ENCODE peak calls at places on chromosome 18, in ten cellular contexts. One of them, this sample, is unnamed.

GRCh38 chr18:21257383-21257782 is 15.4 kb downstream of the GREB1L start:
- DNase-seq in mesothelial cell of epicardium: no peak
- DNase-seq in PC-9: no peak
- DNase-seq in pancreas: no peak
- DNase-seq in mammary epithelial cell: no peak
- DNase-seq in kidney epithelial cell: no peak
- DNase-seq in fibroblast of pulmonary artery: peak
- DNase-seq in A549: peak
- DNase-seq in lower leg skin: no peak
- DNase-seq in transverse colon: no peak
- DNase-seq in this sample: no peak

GRCh38 chr18:79451237-79452125 is 55.8 kb downstream of the NFATC1 start:
- DNase-seq in mesothelial cell of epicardium: no peak
- DNase-seq in PC-9: no peak
- DNase-seq in pancreas: no peak
- DNase-seq in mammary epithelial cell: no peak
- DNase-seq in kidney epithelial cell: no peak
- DNase-seq in fibroblast of pulmonary artery: no peak
- DNase-seq in A549: no peak
- DNase-seq in lower leg skin: no peak
- DNase-seq in transverse colon: no peak
- DNase-seq in this sample: no peak

GRCh38 chr18:50861617-50862016 is 17.3 kb upstream of the ME2 start:
- DNase-seq in mesothelial cell of epicardium: no peak
- DNase-seq in PC-9: no peak
- DNase-seq in pancreas: no peak
- DNase-seq in mammary epithelial cell: no peak
- DNase-seq in kidney epithelial cell: no peak
- DNase-seq in fibroblast of pulmonary artery: no peak
- DNase-seq in A549: no peak
- DNase-seq in lower leg skin: no peak
- DNase-seq in transverse colon: no peak
- DNase-seq in this sample: no peak

GRCh38 chr18:49725809-49726514 is 87.4 kb downstream of the ACAA2 start:
- DNase-seq in mesothelial cell of epicardium: peak
- DNase-seq in PC-9: peak
- DNase-seq in pancreas: peak
- DNase-seq in mammary epithelial cell: peak
- DNase-seq in kidney epithelial cell: peak
- DNase-seq in fibroblast of pulmonary artery: peak
- DNase-seq in A549: peak
- DNase-seq in lower leg skin: peak
- DNase-seq in transverse colon: peak
- DNase-seq in this sample: no peak

GRCh38 chr18:10768221-10768620 is 242.4 kb downstream of the NAPG start:
- DNase-seq in mesothelial cell of epicardium: no peak
- DNase-seq in PC-9: no peak
- DNase-seq in pancreas: no peak
- DNase-seq in mammary epithelial cell: no peak
- DNase-seq in kidney epithelial cell: no peak
- DNase-seq in fibroblast of pulmonary artery: no peak
- DNase-seq in A549: no peak
- DNase-seq in lower leg skin: no peak
- DNase-seq in transverse colon: no peak
- DNase-seq in this sample: no peak

GRCh38 chr18:70172225-70172624 is 33.3 kb downstream of the RTTN start:
- DNase-seq in mesothelial cell of epicardium: no peak
- DNase-seq in PC-9: no peak
- DNase-seq in pancreas: no peak
- DNase-seq in mammary epithelial cell: no peak
- DNase-seq in kidney epithelial cell: no peak
- DNase-seq in fibroblast of pulmonary artery: peak
- DNase-seq in A549: peak
- DNase-seq in lower leg skin: no peak
- DNase-seq in transverse colon: no peak
- DNase-seq in this sample: no peak

GRCh38 chr18:70036771-70037452 is 89.2 kb upstream of the CD226 start:
- DNase-seq in mesothelial cell of epicardium: no peak
- DNase-seq in PC-9: no peak
- DNase-seq in pancreas: no peak
- DNase-seq in mammary epithelial cell: no peak
- DNase-seq in kidney epithelial cell: no peak
- DNase-seq in fibroblast of pulmonary artery: no peak
- DNase-seq in A549: no peak
- DNase-seq in lower leg skin: no peak
- DNase-seq in transverse colon: no peak
- DNase-seq in this sample: no peak

GRCh38 chr18:54791657-54792056 is 36.6 kb upstream of the RAB27B start:
- DNase-seq in mesothelial cell of epicardium: no peak
- DNase-seq in PC-9: no peak
- DNase-seq in pancreas: no peak
- DNase-seq in mammary epithelial cell: no peak
- DNase-seq in kidney epithelial cell: no peak
- DNase-seq in fibroblast of pulmonary artery: no peak
- DNase-seq in A549: no peak
- DNase-seq in lower leg skin: no peak
- DNase-seq in transverse colon: no peak
- DNase-seq in this sample: no peak

GRCh38 chr18:78352905-78353304 is 626.7 kb upstream of the SALL3 start:
- DNase-seq in mesothelial cell of epicardium: no peak
- DNase-seq in PC-9: no peak
- DNase-seq in pancreas: no peak
- DNase-seq in mammary epithelial cell: no peak
- DNase-seq in kidney epithelial cell: no peak
- DNase-seq in fibroblast of pulmonary artery: no peak
- DNase-seq in A549: no peak
- DNase-seq in lower leg skin: no peak
- DNase-seq in transverse colon: no peak
- DNase-seq in this sample: no peak

GRCh38 chr18:59876310-59876626 is 23.5 kb upstream of the PMAIP1 start:
- DNase-seq in mesothelial cell of epicardium: no peak
- DNase-seq in PC-9: no peak
- DNase-seq in pancreas: no peak
- DNase-seq in mammary epithelial cell: no peak
- DNase-seq in kidney epithelial cell: no peak
- DNase-seq in fibroblast of pulmonary artery: no peak
- DNase-seq in A549: no peak
- DNase-seq in lower leg skin: no peak
- DNase-seq in transverse colon: no peak
- DNase-seq in this sample: no peak

GRCh38 chr18:33716061-33716683 is 138.2 kb downstream of the ASXL3 start:
- DNase-seq in mesothelial cell of epicardium: no peak
- DNase-seq in PC-9: no peak
- DNase-seq in pancreas: no peak
- DNase-seq in mammary epithelial cell: no peak
- DNase-seq in kidney epithelial cell: no peak
- DNase-seq in fibroblast of pulmonary artery: no peak
- DNase-seq in A549: no peak
- DNase-seq in lower leg skin: no peak
- DNase-seq in transverse colon: no peak
- DNase-seq in this sample: no peak

GRCh38 chr18:12304351-12305210 is 3.5 kb upstream of the TUBB6 start:
- DNase-seq in mesothelial cell of epicardium: no peak
- DNase-seq in PC-9: no peak
- DNase-seq in pancreas: peak
- DNase-seq in mammary epithelial cell: peak
- DNase-seq in kidney epithelial cell: no peak
- DNase-seq in fibroblast of pulmonary artery: no peak
- DNase-seq in A549: no peak
- DNase-seq in lower leg skin: peak
- DNase-seq in transverse colon: peak
- DNase-seq in this sample: no peak

GRCh38 chr18:78107363-78107762 is 857.7 kb downstream of the GALR1 start:
- DNase-seq in mesothelial cell of epicardium: no peak
- DNase-seq in PC-9: no peak
- DNase-seq in pancreas: no peak
- DNase-seq in mammary epithelial cell: no peak
- DNase-seq in kidney epithelial cell: no peak
- DNase-seq in fibroblast of pulmonary artery: no peak
- DNase-seq in A549: no peak
- DNase-seq in lower leg skin: peak
- DNase-seq in transverse colon: no peak
- DNase-seq in this sample: no peak

GRCh38 chr18:44876024-44876423 is 195.3 kb downstream of the SETBP1 start:
- DNase-seq in mesothelial cell of epicardium: no peak
- DNase-seq in PC-9: no peak
- DNase-seq in pancreas: no peak
- DNase-seq in mammary epithelial cell: no peak
- DNase-seq in kidney epithelial cell: no peak
- DNase-seq in fibroblast of pulmonary artery: no peak
- DNase-seq in A549: no peak
- DNase-seq in lower leg skin: no peak
- DNase-seq in transverse colon: no peak
- DNase-seq in this sample: no peak

GRCh38 chr18:44871771-44872170 is 191.1 kb downstream of the SETBP1 start:
- DNase-seq in mesothelial cell of epicardium: no peak
- DNase-seq in PC-9: no peak
- DNase-seq in pancreas: peak
- DNase-seq in mammary epithelial cell: no peak
- DNase-seq in kidney epithelial cell: no peak
- DNase-seq in fibroblast of pulmonary artery: no peak
- DNase-seq in A549: no peak
- DNase-seq in lower leg skin: no peak
- DNase-seq in transverse colon: no peak
- DNase-seq in this sample: no peak

GRCh38 chr18:44878335-44878734 is 197.6 kb downstream of the SETBP1 start:
- DNase-seq in mesothelial cell of epicardium: no peak
- DNase-seq in PC-9: no peak
- DNase-seq in pancreas: no peak
- DNase-seq in mammary epithelial cell: no peak
- DNase-seq in kidney epithelial cell: no peak
- DNase-seq in fibroblast of pulmonary artery: no peak
- DNase-seq in A549: no peak
- DNase-seq in lower leg skin: no peak
- DNase-seq in transverse colon: no peak
- DNase-seq in this sample: no peak

GRCh38 chr18:44880170-44880569 is 199.5 kb downstream of the SETBP1 start:
- DNase-seq in mesothelial cell of epicardium: no peak
- DNase-seq in PC-9: no peak
- DNase-seq in pancreas: peak
- DNase-seq in mammary epithelial cell: no peak
- DNase-seq in kidney epithelial cell: no peak
- DNase-seq in fibroblast of pulmonary artery: peak
- DNase-seq in A549: no peak
- DNase-seq in lower leg skin: no peak
- DNase-seq in transverse colon: no peak
- DNase-seq in this sample: no peak

GRCh38 chr18:44876749-44877148 is 196.1 kb downstream of the SETBP1 start:
- DNase-seq in mesothelial cell of epicardium: no peak
- DNase-seq in PC-9: no peak
- DNase-seq in pancreas: no peak
- DNase-seq in mammary epithelial cell: no peak
- DNase-seq in kidney epithelial cell: no peak
- DNase-seq in fibroblast of pulmonary artery: no peak
- DNase-seq in A549: no peak
- DNase-seq in lower leg skin: no peak
- DNase-seq in transverse colon: no peak
- DNase-seq in this sample: no peak
- TF ChIP-seq CTCF in mesothelial cell of epicardium: no peak
- TF ChIP-seq CTCF in PC-9: no peak
- TF ChIP-seq CTCF in pancreas: no peak
- TF ChIP-seq CTCF in mammary epithelial cell: no peak
- TF ChIP-seq CTCF in kidney epithelial cell: no peak
- TF ChIP-seq CTCF in fibroblast of pulmonary artery: no peak
- TF ChIP-seq CTCF in A549: no peak
- TF ChIP-seq CTCF in lower leg skin: no peak
- TF ChIP-seq CTCF in transverse colon: no peak
- TF ChIP-seq CTCF in this sample: no peak

GRCh38 chr18:2570772-2571199 is 519 bp downstream of the METTL4 start:
- DNase-seq in mesothelial cell of epicardium: peak
- DNase-seq in PC-9: peak
- DNase-seq in pancreas: peak
- DNase-seq in mammary epithelial cell: peak
- DNase-seq in kidney epithelial cell: no peak
- DNase-seq in fibroblast of pulmonary artery: peak
- DNase-seq in A549: peak
- DNase-seq in lower leg skin: peak
- DNase-seq in transverse colon: peak
- DNase-seq in this sample: peak
- TF ChIP-seq CTCF in mesothelial cell of epicardium: no peak
- TF ChIP-seq CTCF in PC-9: no peak
- TF ChIP-seq CTCF in pancreas: no peak
- TF ChIP-seq CTCF in mammary epithelial cell: peak
- TF ChIP-seq CTCF in kidney epithelial cell: no peak
- TF ChIP-seq CTCF in fibroblast of pulmonary artery: no peak
- TF ChIP-seq CTCF in A549: no peak
- TF ChIP-seq CTCF in lower leg skin: no peak
- TF ChIP-seq CTCF in transverse colon: peak
- TF ChIP-seq CTCF in this sample: no peak

DNA sequence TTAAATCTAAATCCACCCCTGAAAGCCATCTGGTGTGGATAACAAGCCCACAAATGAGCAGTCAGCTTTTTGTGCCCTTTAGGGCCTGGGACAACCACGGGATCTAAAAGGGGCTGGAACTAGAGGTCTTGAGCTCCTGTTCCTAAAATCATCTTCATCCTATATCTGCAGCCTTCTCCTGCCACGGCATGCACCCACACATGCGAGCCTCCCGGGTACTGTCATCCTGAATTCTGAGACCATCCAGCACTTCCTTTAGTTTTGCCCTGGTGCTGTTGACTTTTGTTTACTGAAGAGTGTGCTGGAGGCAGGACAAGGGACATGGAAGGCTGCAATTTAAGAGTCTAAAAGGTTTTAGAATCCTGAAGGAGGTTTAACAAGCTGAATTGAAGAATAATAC is 183.2 kb downstream of the FAM210A start:
- DNase-seq in mesothelial cell of epicardium: no peak
- DNase-seq in PC-9: no peak
- DNase-seq in pancreas: no peak
- DNase-seq in mammary epithelial cell: no peak
- DNase-seq in kidney epithelial cell: no peak
- DNase-seq in fibroblast of pulmonary artery: no peak
- DNase-seq in A549: no peak
- DNase-seq in lower leg skin: no peak
- DNase-seq in transverse colon: no peak
- DNase-seq in this sample: no peak
- TF ChIP-seq CTCF in mesothelial cell of epicardium: no peak
- TF ChIP-seq CTCF in PC-9: no peak
- TF ChIP-seq CTCF in pancreas: no peak
- TF ChIP-seq CTCF in mammary epithelial cell: no peak
- TF ChIP-seq CTCF in kidney epithelial cell: no peak
- TF ChIP-seq CTCF in fibroblast of pulmonary artery: no peak
- TF ChIP-seq CTCF in A549: no peak
- TF ChIP-seq CTCF in lower leg skin: no peak
- TF ChIP-seq CTCF in transverse colon: no peak
- TF ChIP-seq CTCF in this sample: no peak

DNA sequence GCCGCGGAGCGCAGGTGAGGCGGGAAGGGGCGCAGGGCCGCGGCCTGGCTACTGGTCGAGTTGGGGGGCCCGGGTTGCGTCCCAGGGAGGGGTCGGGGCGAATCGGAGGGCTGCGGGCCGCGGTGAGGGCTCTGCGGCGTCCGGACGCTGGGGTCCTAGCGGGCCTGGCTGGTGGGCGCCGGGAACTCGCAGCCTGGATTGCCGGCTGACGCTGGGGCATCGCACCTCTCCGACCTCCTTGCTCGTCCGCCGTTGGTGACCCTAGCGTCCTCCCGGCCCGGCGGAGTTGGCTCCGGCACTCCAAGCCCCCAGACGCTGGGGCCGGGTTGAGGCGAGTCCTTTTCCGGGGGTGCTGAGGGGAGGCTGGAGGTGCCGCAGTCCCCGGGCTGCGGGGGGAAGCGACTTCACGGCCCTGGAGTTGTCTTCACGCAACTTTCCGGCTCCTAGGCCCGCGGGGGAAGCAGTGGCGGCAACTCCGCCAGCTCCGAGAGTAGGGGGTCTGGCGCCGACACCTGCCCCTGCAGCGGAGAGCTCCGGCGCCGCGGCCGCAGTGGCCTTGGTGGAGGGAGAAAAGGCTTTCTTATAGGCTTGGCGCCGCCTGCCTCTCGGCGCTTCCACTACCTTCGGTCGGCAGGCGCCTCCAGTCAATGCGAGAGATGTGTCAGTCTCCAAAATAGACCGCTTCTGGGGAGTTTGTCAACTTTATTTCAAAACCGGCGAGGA is 70.3 kb downstream of the HAUS1 start:
- DNase-seq in mesothelial cell of epicardium: peak
- DNase-seq in PC-9: no peak
- DNase-seq in pancreas: no peak
- DNase-seq in mammary epithelial cell: peak
- DNase-seq in kidney epithelial cell: no peak
- DNase-seq in fibroblast of pulmonary artery: no peak
- DNase-seq in A549: no peak
- DNase-seq in lower leg skin: no peak
- DNase-seq in transverse colon: peak
- DNase-seq in this sample: peak
- TF ChIP-seq CTCF in mesothelial cell of epicardium: no peak
- TF ChIP-seq CTCF in PC-9: no peak
- TF ChIP-seq CTCF in pancreas: no peak
- TF ChIP-seq CTCF in mammary epithelial cell: peak
- TF ChIP-seq CTCF in kidney epithelial cell: peak
- TF ChIP-seq CTCF in fibroblast of pulmonary artery: peak
- TF ChIP-seq CTCF in A549: no peak
- TF ChIP-seq CTCF in lower leg skin: no peak
- TF ChIP-seq CTCF in transverse colon: no peak
- TF ChIP-seq CTCF in this sample: no peak